ENCODE peak calls at places on chromosome 7, in five cellular contexts. Z, C, G, N and M are unnamed samples.

GRCh38 chr7:19376591-19376990 is 231.4 kb upstream of the FERD3L start:
- DNase-seq in Z (no peak), C (no peak), G (no peak), N (no peak), M (no peak)

GRCh38 chr7:102404005-102404861 is 8.1 kb downstream of the PRKRIP1 start:
- DNase-seq in Z (no peak), C (no peak), G (peak), N (peak), M (peak)

GRCh38 chr7:141074162-141074989 is 512 bp downstream of the TMEM178B start:
- DNase-seq in Z (peak), C (no peak), G (peak), N (peak), M (no peak)

GRCh38 chr7:20214787-20215669 is 2.2 kb downstream of the MACC1 start:
- DNase-seq in Z (no peak), C (no peak), G (no peak), N (no peak), M (no peak)

GRCh38 chr7:106178593-106179134 is 66.6 kb upstream of the SYPL1 start:
- DNase-seq in Z (no peak), C (no peak), G (no peak), N (no peak), M (no peak)

GRCh38 chr7:54864718-54865117 is 105.7 kb upstream of the SEC61G start:
- DNase-seq in Z (no peak), C (no peak), G (no peak), N (no peak), M (no peak)

GRCh38 chr7:82294258-82294855 is 149.2 kb downstream of the CACNA2D1 start:
- DNase-seq in Z (no peak), C (no peak), G (no peak), N (no peak), M (no peak)

GRCh38 chr7:106376026-106376799 is 91.4 kb upstream of the NAMPT start:
- DNase-seq in Z (no peak), C (no peak), G (no peak), N (no peak), M (no peak)

GRCh38 chr7:50356212-50356944 is 51.9 kb downstream of the IKZF1 start:
- DNase-seq in Z (no peak), C (peak), G (no peak), N (peak), M (no peak)

GRCh38 chr7:104814126-104814525 is 199.9 kb upstream of the KMT2E start:
- DNase-seq in Z (no peak), C (no peak), G (no peak), N (no peak), M (no peak)

GRCh38 chr7:137755846-137756685 is 90.7 kb downstream of the DGKI start:
- DNase-seq in Z (no peak), C (no peak), G (no peak), N (no peak), M (no peak)

GRCh38 chr7:66150471-66150870 is 35.8 kb downstream of the CRCP start:
- DNase-seq in Z (no peak), C (peak), G (no peak), N (no peak), M (no peak)

GRCh38 chr7:135210818-135211178 is 528 bp downstream of the WDR91 start:
- DNase-seq in Z (no peak), C (no peak), G (no peak), N (no peak), M (no peak)

GRCh38 chr7:134701272-134701671 is 54.6 kb downstream of the BPGM start:
- DNase-seq in Z (peak), C (no peak), G (peak), N (no peak), M (no peak)

GRCh38 chr7:45160374-45160773 is 2.8 kb downstream of the RAMP3 start:
- DNase-seq in Z (no peak), C (peak), G (no peak), N (no peak), M (no peak)

GRCh38 chr7:63925626-63926460 is 72.8 kb upstream of the ZNF722 start:
- DNase-seq in Z (peak), C (peak), G (peak), N (no peak), M (peak)

GRCh38 chr7:17584822-17585221 is 286.4 kb downstream of the AHR start:
- DNase-seq in Z (no peak), C (no peak), G (no peak), N (no peak), M (no peak)

GRCh38 chr7:22173884-22174573 is 182.9 kb downstream of the RAPGEF5 start:
- DNase-seq in Z (peak), C (no peak), G (no peak), N (no peak), M (no peak)

GRCh38 chr7:6226194-6226799 is 46.1 kb downstream of the CYTH3 start:
- DNase-seq in Z (no peak), C (no peak), G (no peak), N (no peak), M (no peak)

GRCh38 chr7:120960714-120961113 is 10.1 kb downstream of the ING3 start:
- DNase-seq in Z (no peak), C (no peak), G (no peak), N (no peak), M (no peak)

GRCh38 chr7:127809285-127809702 is 157.3 kb downstream of the SND1 start:
- DNase-seq in Z (no peak), C (no peak), G (no peak), N (peak), M (no peak)

GRCh38 chr7:34756691-34757090 is 98.7 kb downstream of the NPSR1 start:
- DNase-seq in Z (no peak), C (no peak), G (no peak), N (no peak), M (no peak)

GRCh38 chr7:25663877-25664276 is 435.6 kb upstream of the NPVF start:
- DNase-seq in Z (no peak), C (no peak), G (no peak), N (no peak), M (no peak)

GRCh38 chr7:35967366-35968139 is 166.7 kb downstream of the SEPTIN7 start:
- DNase-seq in Z (no peak), C (no peak), G (no peak), N (no peak), M (no peak)